ENCODE peak calls at places on chromosomes 7 and 10, in five cellular contexts. One of them, this sample, is unnamed. For H3K27me3, the result is how much of the 10 kb centered on the place peaks cover.

GRCh38 chr7:23072043-23072442 is 33.5 kb upstream of the KLHL7 start:
- DNase-seq in HCT116: no peak
- DNase-seq in MM.1S: no peak
- DNase-seq in GM23248: peak
- DNase-seq in PC-3: peak
- DNase-seq in this sample: no peak

GRCh38 chr10:61793760-61794713 is 107.5 kb upstream of the ARID5B start:
- DNase-seq in HCT116: no peak
- DNase-seq in MM.1S: no peak
- DNase-seq in GM23248: peak
- DNase-seq in PC-3: peak
- DNase-seq in this sample: no peak

GRCh38 chr10:75982611-75983369 is 551.4 kb downstream of the LRMDA start:
- DNase-seq in HCT116: no peak
- DNase-seq in MM.1S: no peak
- DNase-seq in GM23248: peak
- DNase-seq in PC-3: peak
- DNase-seq in this sample: no peak

GRCh38 chr10:132630666-132631347 is 93.2 kb downstream of the INPP5A start:
- DNase-seq in HCT116: no peak
- DNase-seq in MM.1S: no peak
- DNase-seq in GM23248: peak
- DNase-seq in PC-3: no peak
- DNase-seq in this sample: no peak

GRCh38 chr7:71132521-71133231 is 732 bp downstream of the GALNT17 start:
- DNase-seq in HCT116: no peak
- DNase-seq in MM.1S: no peak
- DNase-seq in GM23248: peak
- DNase-seq in PC-3: no peak
- DNase-seq in this sample: peak

GRCh38 chr7:93402944-93403343 is 170.8 kb downstream of the VPS50 start:
- DNase-seq in HCT116: no peak
- DNase-seq in MM.1S: no peak
- DNase-seq in GM23248: peak
- DNase-seq in PC-3: no peak
- DNase-seq in this sample: no peak

GRCh38 chr10:132389631-132390454 is 7.2 kb upstream of the PWWP2B start:
- DNase-seq in HCT116: no peak
- DNase-seq in MM.1S: no peak
- DNase-seq in GM23248: peak
- DNase-seq in PC-3: no peak
- DNase-seq in this sample: no peak

GRCh38 chr10:131086511-131086910 is 225.0 kb downstream of the TCERG1L start:
- DNase-seq in HCT116: no peak
- DNase-seq in MM.1S: no peak
- DNase-seq in GM23248: no peak
- DNase-seq in PC-3: no peak
- DNase-seq in this sample: no peak

GRCh38 chr10:120897343-120897742 is 46.2 kb downstream of the WDR11 start:
- DNase-seq in HCT116: no peak
- DNase-seq in MM.1S: no peak
- DNase-seq in GM23248: no peak
- DNase-seq in PC-3: no peak
- DNase-seq in this sample: no peak

GRCh38 chr7:20831451-20831850 is 44.8 kb upstream of the SP8 start:
- DNase-seq in HCT116: no peak
- DNase-seq in MM.1S: no peak
- DNase-seq in GM23248: no peak
- DNase-seq in PC-3: no peak
- DNase-seq in this sample: no peak

GRCh38 chr10:469947-470338 is 219.5 kb downstream of the DIP2C start:
- DNase-seq in HCT116: no peak
- DNase-seq in MM.1S: no peak
- DNase-seq in GM23248: no peak
- DNase-seq in PC-3: no peak
- DNase-seq in this sample: no peak

GRCh38 chr10:103552856-103553742 is 59.6 kb downstream of the NEURL1 start:
- DNase-seq in HCT116: no peak
- DNase-seq in MM.1S: no peak
- DNase-seq in GM23248: no peak
- DNase-seq in PC-3: no peak
- DNase-seq in this sample: no peak

GRCh38 chr10:12388671-12389070 is 39.3 kb downstream of the CAMK1D start:
- DNase-seq in HCT116: no peak
- DNase-seq in MM.1S: no peak
- DNase-seq in GM23248: no peak
- DNase-seq in PC-3: no peak
- DNase-seq in this sample: no peak

GRCh38 chr10:58956926-58957325 is 219.5 kb upstream of the PHYHIPL start:
- DNase-seq in HCT116: peak
- DNase-seq in MM.1S: no peak
- DNase-seq in GM23248: peak
- DNase-seq in PC-3: peak
- DNase-seq in this sample: no peak

GRCh38 chr7:128859232-128860157 is 3.2 kb upstream of the ATP6V1F start:
- DNase-seq in HCT116: no peak
- DNase-seq in MM.1S: peak
- DNase-seq in GM23248: peak
- DNase-seq in PC-3: no peak
- DNase-seq in this sample: no peak

GRCh38 chr10:12531305-12531738 is 182.0 kb downstream of the CAMK1D start:
- DNase-seq in HCT116: no peak
- DNase-seq in MM.1S: no peak
- DNase-seq in GM23248: no peak
- DNase-seq in PC-3: no peak
- DNase-seq in this sample: no peak

GRCh38 chr10:121237718-121238117 is 360.5 kb downstream of the FGFR2 start:
- DNase-seq in HCT116: no peak
- DNase-seq in MM.1S: no peak
- DNase-seq in GM23248: no peak
- DNase-seq in PC-3: no peak
- DNase-seq in this sample: no peak

GRCh38 chr7:41003031-41003925 is 699.6 kb downstream of the INHBA start:
- DNase-seq in HCT116: peak
- DNase-seq in MM.1S: peak
- DNase-seq in GM23248: peak
- DNase-seq in PC-3: peak
- DNase-seq in this sample: peak

GRCh38 chr7:129785457-129786178 is 167.1 kb downstream of the UBE2H start:
- DNase-seq in HCT116: no peak
- DNase-seq in MM.1S: peak
- DNase-seq in GM23248: peak
- DNase-seq in PC-3: no peak
- DNase-seq in this sample: peak

GRCh38 chr7:105829681-105830322 is 46.6 kb downstream of the ATXN7L1 start:
- DNase-seq in HCT116: no peak
- DNase-seq in MM.1S: no peak
- DNase-seq in GM23248: peak
- DNase-seq in PC-3: peak
- DNase-seq in this sample: no peak

GRCh38 chr10:132865236-132865635 is 77.1 kb downstream of the CFAP46 start:
- DNase-seq in HCT116: no peak
- DNase-seq in MM.1S: no peak
- DNase-seq in GM23248: no peak
- DNase-seq in PC-3: no peak
- DNase-seq in this sample: no peak

GRCh38 chr7:27110163-27110976 is 7.9 kb upstream of the HOXA2 start:
- DNase-seq in HCT116: no peak
- DNase-seq in MM.1S: no peak
- DNase-seq in GM23248: no peak
- DNase-seq in PC-3: peak
- DNase-seq in this sample: peak

GRCh38 chr10:51204691-51205090 is 130.4 kb downstream of the PRKG1 start:
- DNase-seq in HCT116: no peak
- DNase-seq in MM.1S: no peak
- DNase-seq in GM23248: peak
- DNase-seq in PC-3: no peak
- DNase-seq in this sample: no peak

GRCh38 chr7:101804642-101805401 is 12.6 kb upstream of the CUX1 start:
- DNase-seq in HCT116: peak
- DNase-seq in MM.1S: peak
- DNase-seq in GM23248: peak
- DNase-seq in PC-3: peak
- DNase-seq in this sample: peak

GRCh38 chr7:116089293-116089692 is 58.7 kb upstream of the TFEC start:
- DNase-seq in HCT116: no peak
- DNase-seq in MM.1S: no peak
- DNase-seq in GM23248: peak
- DNase-seq in PC-3: peak
- DNase-seq in this sample: no peak

GRCh38 chr10:23405540-23405939 is 33.3 kb upstream of the OTUD1 start:
- DNase-seq in HCT116: no peak
- DNase-seq in MM.1S: no peak
- DNase-seq in GM23248: no peak
- DNase-seq in PC-3: no peak
- DNase-seq in this sample: no peak

GRCh38 chr7:6536899-6537298 is 14.4 kb downstream of the GRID2IP start:
- DNase-seq in HCT116: no peak
- DNase-seq in MM.1S: no peak
- DNase-seq in GM23248: no peak
- DNase-seq in PC-3: no peak
- DNase-seq in this sample: peak

GRCh38 chr7:79421751-79422150 is 31.7 kb downstream of the MAGI2 start:
- DNase-seq in HCT116: no peak
- DNase-seq in MM.1S: no peak
- DNase-seq in GM23248: no peak
- DNase-seq in PC-3: no peak
- DNase-seq in this sample: no peak

GRCh38 chr7:45589915-45590678 is 15.9 kb downstream of the ADCY1 start:
- DNase-seq in HCT116: no peak
- DNase-seq in MM.1S: no peak
- DNase-seq in GM23248: no peak
- DNase-seq in PC-3: no peak
- DNase-seq in this sample: no peak

GRCh38 chr7:69311489-69311888 is 286.8 kb upstream of the AUTS2 start:
- DNase-seq in HCT116: no peak
- DNase-seq in MM.1S: no peak
- DNase-seq in GM23248: no peak
- DNase-seq in PC-3: no peak
- DNase-seq in this sample: no peak

DNA sequence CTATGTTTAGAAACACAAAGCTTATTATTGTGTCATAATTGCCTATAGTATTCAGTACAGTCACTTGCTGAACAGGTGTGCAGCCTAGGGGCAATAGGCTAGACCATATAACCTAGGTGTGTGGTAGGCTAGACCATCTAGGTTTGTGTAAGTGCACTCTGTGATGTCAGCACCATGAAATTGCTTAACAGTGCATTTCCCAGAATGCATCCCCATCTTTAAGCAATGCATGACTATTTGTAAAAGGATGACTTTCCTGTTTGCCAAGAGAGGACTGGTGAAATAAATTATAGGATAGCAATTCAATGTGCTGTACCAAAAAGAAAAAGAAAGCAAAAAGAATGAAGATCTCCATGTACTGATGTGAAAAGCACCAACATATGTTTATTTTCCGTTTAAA is 288.7 kb upstream of the AUTS2 start:
- DNase-seq in HCT116: no peak
- DNase-seq in MM.1S: no peak
- DNase-seq in GM23248: peak
- DNase-seq in PC-3: no peak
- DNase-seq in this sample: no peak
- H3K27me3 ChIP-seq in HCT116: under half
- H3K27me3 ChIP-seq in MM.1S: under half
- H3K27me3 ChIP-seq in GM23248: under half
- H3K27me3 ChIP-seq in PC-3: under half
- H3K27me3 ChIP-seq in this sample: under half

DNA sequence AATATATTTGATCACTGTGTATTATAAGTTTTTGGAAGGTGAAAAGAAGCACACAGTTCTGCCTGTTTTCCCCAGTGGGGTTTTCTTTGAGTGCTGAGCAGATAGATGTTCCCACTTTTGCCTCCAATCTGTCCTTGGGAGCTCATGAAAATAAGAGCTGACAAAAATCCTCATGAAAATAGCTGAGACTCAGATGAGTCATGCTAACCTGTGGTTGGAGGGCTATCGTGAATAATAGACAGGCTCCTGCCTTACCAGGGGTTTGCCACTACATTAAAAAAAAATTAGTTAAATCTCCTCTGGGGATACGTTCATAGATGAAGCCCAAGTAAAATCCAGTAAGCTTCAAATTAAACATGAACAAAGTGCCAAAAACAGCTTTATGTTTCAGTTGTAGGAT is 10.9 kb upstream of the AOAH start:
- DNase-seq in HCT116: no peak
- DNase-seq in MM.1S: no peak
- DNase-seq in GM23248: no peak
- DNase-seq in PC-3: no peak
- DNase-seq in this sample: no peak
- H3K4me2 ChIP-seq in HCT116: no peak
- H3K4me2 ChIP-seq in MM.1S: no peak
- H3K4me2 ChIP-seq in GM23248: no peak
- H3K4me2 ChIP-seq in PC-3: no peak
- H3K4me2 ChIP-seq in this sample: no peak

GRCh38 chr10:68988530-68989316 is at the start of gene KIFBP:
- DNase-seq in HCT116: peak
- DNase-seq in MM.1S: peak
- DNase-seq in GM23248: peak
- DNase-seq in PC-3: peak
- DNase-seq in this sample: peak

GRCh38 chr10:68997216-68997615 is 8.6 kb downstream of the KIFBP start:
- DNase-seq in HCT116: no peak
- DNase-seq in MM.1S: no peak
- DNase-seq in GM23248: no peak
- DNase-seq in PC-3: no peak
- DNase-seq in this sample: no peak

GRCh38 chr10:68989317-68989990 is 851 bp downstream of the KIFBP start:
- DNase-seq in HCT116: no peak
- DNase-seq in MM.1S: no peak
- DNase-seq in GM23248: peak
- DNase-seq in PC-3: no peak
- DNase-seq in this sample: no peak

GRCh38 chr10:68987611-68988010 is 992 bp upstream of the KIFBP start:
- DNase-seq in HCT116: no peak
- DNase-seq in MM.1S: no peak
- DNase-seq in GM23248: no peak
- DNase-seq in PC-3: peak
- DNase-seq in this sample: no peak

GRCh38 chr10:68992721-68993440 is 4.3 kb downstream of the KIFBP start:
- DNase-seq in HCT116: no peak
- DNase-seq in MM.1S: no peak
- DNase-seq in GM23248: peak
- DNase-seq in PC-3: peak
- DNase-seq in this sample: no peak
- TF ChIP-seq EZH2phosphoT487 in HCT116: no peak
- TF ChIP-seq EZH2phosphoT487 in MM.1S: no peak
- TF ChIP-seq EZH2phosphoT487 in GM23248: no peak
- TF ChIP-seq EZH2phosphoT487 in PC-3: no peak
- TF ChIP-seq EZH2phosphoT487 in this sample: no peak

DNA sequence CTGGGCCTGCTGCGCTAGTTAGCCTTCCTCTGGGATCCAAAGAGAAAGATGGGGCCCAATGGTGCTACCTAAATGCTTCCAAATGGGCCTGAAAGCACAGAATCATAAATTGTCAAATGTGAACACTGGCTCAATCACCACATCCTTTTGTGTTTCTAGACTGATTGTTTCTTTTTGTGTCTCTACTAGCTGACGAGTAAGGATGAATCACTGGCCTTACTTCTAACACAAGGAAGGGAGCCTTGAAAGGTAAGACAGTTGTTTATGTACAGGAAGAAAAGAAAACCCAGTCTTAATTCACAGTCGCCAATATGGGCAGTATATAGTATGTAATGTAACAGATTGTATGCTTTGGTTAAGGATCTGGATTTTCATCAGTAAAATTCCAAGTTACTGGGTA is 89.5 kb downstream of the ZNF92 start:
- DNase-seq in HCT116: no peak
- DNase-seq in MM.1S: no peak
- DNase-seq in GM23248: no peak
- DNase-seq in PC-3: peak
- DNase-seq in this sample: no peak
- H3K27me3 ChIP-seq in HCT116: under half
- H3K27me3 ChIP-seq in MM.1S: under half
- H3K27me3 ChIP-seq in GM23248: under half
- H3K27me3 ChIP-seq in PC-3: under half
- H3K27me3 ChIP-seq in this sample: under half